ENCODE peak calls at places on chromosomes 1 and 21, in five cellular contexts. C is HAP-1, T is ovary, Z is Peyer's patch, W is BJ. B is an unnamed sample.

GRCh38 chr1:109923131-109923945 is 12.7 kb downstream of the CSF1 start:
- DNase-seq in C (no peak), T (no peak), Z (no peak), W (no peak), B (no peak)

GRCh38 chr21:32386195-32386870 is 6.5 kb downstream of the URB1 start:
- DNase-seq in C (no peak), T (no peak), Z (no peak), W (no peak), B (no peak)

GRCh38 chr1:172269644-172270043 is 150.8 kb upstream of the C1orf105 start:
- DNase-seq in C (no peak), T (no peak), Z (no peak), W (no peak), B (no peak)

GRCh38 chr1:82318921-82319320 is 518.2 kb downstream of the ADGRL2 start:
- DNase-seq in C (no peak), T (no peak), Z (no peak), W (no peak), B (no peak)

GRCh38 chr1:32622806-32623694 is 27.3 kb downstream of the ZBTB8OS start:
- DNase-seq in C (no peak), T (no peak), Z (no peak), W (no peak), B (no peak)

GRCh38 chr1:111275079-111275478 is 15.6 kb upstream of the CHIA start:
- DNase-seq in C (no peak), T (no peak), Z (no peak), W (peak; percentile 77), B (no peak)

GRCh38 chr1:96559707-96560588 is 161.6 kb upstream of the PTBP2 start:
- DNase-seq in C (peak; percentile 75), T (no peak), Z (no peak), W (peak; percentile 85), B (no peak)

GRCh38 chr1:2411801-2412394 is 466 bp downstream of the PEX10 start:
- DNase-seq in C (no peak), T (no peak), Z (no peak), W (no peak), B (no peak)

GRCh38 chr1:47997289-47998200 is at the start of gene TRABD2B:
- DNase-seq in C (peak; percentile 73), T (peak; percentile 84), Z (peak; percentile 40), W (no peak), B (no peak)

GRCh38 chr1:25107643-25108010 is 124.7 kb downstream of the SYF2 start:
- DNase-seq in C (no peak), T (no peak), Z (no peak), W (no peak), B (no peak)

GRCh38 chr1:199791495-199791894 is 236.0 kb upstream of the NR5A2 start:
- DNase-seq in C (peak; percentile 23), T (no peak), Z (no peak), W (no peak), B (no peak)

GRCh38 chr1:32104127-32104526 is 3.7 kb upstream of the KPNA6 start:
- DNase-seq in C (no peak), T (no peak), Z (no peak), W (no peak), B (no peak)

GRCh38 chr1:53740621-53741105 is 1.7 kb upstream of the GLIS1 start:
- DNase-seq in C (no peak), T (no peak), Z (no peak), W (no peak), B (no peak)

GRCh38 chr1:28895896-28896608 is 18.3 kb upstream of the EPB41 start:
- DNase-seq in C (no peak), T (no peak), Z (no peak), W (no peak), B (no peak)

GRCh38 chr1:186183970-186184628 is 191.0 kb downstream of the TPR start:
- DNase-seq in C (no peak), T (no peak), Z (no peak), W (peak; percentile 72), B (peak; percentile 66)

GRCh38 chr1:115829947-115830346 is 11.0 kb downstream of the NHLH2 start:
- DNase-seq in C (no peak), T (no peak), Z (no peak), W (no peak), B (no peak)

GRCh38 chr1:11692899-11693590 is 1.5 kb downstream of the DRAXIN start:
- DNase-seq in C (no peak), T (no peak), Z (no peak), W (peak; percentile 33), B (no peak)

GRCh38 chr1:107246775-107247345 is 106.0 kb downstream of the NTNG1 start:
- DNase-seq in C (no peak), T (no peak), Z (no peak), W (no peak), B (no peak)

GRCh38 chr21:25103500-25104207 is 503.6 kb downstream of the MRPL39 start:
- DNase-seq in C (no peak), T (no peak), Z (no peak), W (no peak), B (no peak)

GRCh38 chr1:41493626-41494350 is 9.3 kb upstream of the EDN2 start:
- DNase-seq in C (no peak), T (peak; percentile 47), Z (no peak), W (no peak), B (no peak)

GRCh38 chr1:117147856-117148588 is 26.5 kb upstream of the TRIM45 start:
- DNase-seq in C (peak; percentile 9), T (no peak), Z (no peak), W (peak; percentile 66), B (no peak)

GRCh38 chr1:226737819-226738420 is 1.2 kb downstream of the ITPKB start:
- DNase-seq in C (peak; percentile 8), T (peak; percentile 64), Z (peak; percentile 50), W (no peak), B (no peak)

GRCh38 chr21:17390575-17390974 is 122.3 kb upstream of the CXADR start:
- DNase-seq in C (no peak), T (no peak), Z (no peak), W (no peak), B (no peak)

GRCh38 chr1:13618483-13618882 is 34.9 kb downstream of the PDPN start:
- DNase-seq in C (no peak), T (no peak), Z (no peak), W (no peak), B (no peak)

GRCh38 chr1:180923024-180923841 is 10.5 kb downstream of the KIAA1614 start:
- DNase-seq in C (peak; percentile 95), T (no peak), Z (no peak), W (no peak), B (no peak)

GRCh38 chr1:155179107-155180031 is 5.7 kb downstream of the TRIM46 start:
- DNase-seq in C (no peak), T (peak; percentile 39), Z (no peak), W (no peak), B (no peak)

GRCh38 chr21:16708431-16708830 is 804.4 kb upstream of the CXADR start:
- DNase-seq in C (no peak), T (no peak), Z (no peak), W (peak; percentile 12), B (no peak)

GRCh38 chr1:9687876-9688582 is 36.5 kb downstream of the PIK3CD start:
- DNase-seq in C (no peak), T (peak; percentile 56), Z (peak; percentile 29), W (no peak), B (no peak)

GRCh38 chr1:1135339-1136111 is 19.6 kb upstream of the C1orf159 start:
- DNase-seq in C (no peak), T (no peak), Z (no peak), W (no peak), B (no peak)

GRCh38 chr1:59237905-59238304 is 59.0 kb upstream of the FGGY start:
- DNase-seq in C (no peak), T (no peak), Z (no peak), W (no peak), B (no peak)

GRCh38 chr1:117659565-117660264 is 53.9 kb downstream of the TENT5C start:
- DNase-seq in C (no peak), T (no peak), Z (peak; percentile 74), W (no peak), B (no peak)

GRCh38 chr1:54571803-54572202 is 23.8 kb downstream of the ACOT11 start:
- DNase-seq in C (no peak), T (peak; percentile 33), Z (no peak), W (no peak), B (no peak)

DNA sequence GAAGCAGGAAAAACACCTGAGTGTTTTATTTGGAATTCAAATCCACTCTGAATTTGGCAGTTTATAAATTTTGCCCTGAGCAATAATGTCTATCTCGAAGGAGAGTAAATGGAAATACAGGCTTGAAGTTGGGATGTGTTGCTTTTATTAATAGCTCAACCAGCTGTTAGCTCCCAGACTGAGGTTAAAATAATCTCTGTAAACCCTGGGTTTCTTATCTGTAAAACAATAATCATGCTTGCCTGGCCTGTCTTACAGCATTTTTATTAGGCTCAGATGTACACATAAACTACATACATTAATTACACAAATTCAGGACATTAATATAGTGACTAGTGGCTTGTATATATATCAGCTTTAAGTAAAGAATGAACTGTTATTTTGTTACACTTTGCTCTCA is 148.5 kb downstream of the GALNT2 start:
- DNase-seq in C (no peak), T (no peak), Z (no peak), W (no peak), B (no peak)
- H3K4me3 ChIP-seq in C (no peak overlapping the region), T (no peak overlapping the region), Z (no peak overlapping the region), W (no peak overlapping the region), B (no peak overlapping the region)

GRCh38 chr1:38420666-38421065 is 374.1 kb upstream of the POU3F1 start:
- DNase-seq in C (no peak), T (no peak), Z (no peak), W (no peak), B (peak; percentile 72)

DNA sequence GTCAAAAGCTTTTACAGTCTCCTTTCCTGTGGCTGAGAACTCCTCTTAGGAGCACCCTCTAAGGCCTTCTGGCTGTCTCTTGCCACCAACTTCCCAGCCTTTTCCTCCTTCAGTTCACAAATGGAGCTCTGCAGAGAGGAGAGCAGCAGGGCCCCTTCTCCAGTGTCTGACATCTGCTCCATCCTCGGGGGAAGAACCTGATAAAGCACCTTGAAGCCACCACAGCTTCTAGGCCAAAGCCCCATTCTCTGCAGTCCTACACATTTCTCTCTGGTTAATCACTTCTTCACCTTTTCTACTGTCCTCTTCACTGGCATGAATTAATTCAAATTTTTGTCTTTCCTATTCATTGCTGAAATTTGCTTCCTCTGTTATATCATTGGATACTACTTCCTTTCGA is 378.1 kb upstream of the POU3F1 start:
- DNase-seq in C (no peak), T (no peak), Z (no peak), W (no peak), B (no peak)
- H3K4me3 ChIP-seq in C (no peak overlapping the region), T (no peak overlapping the region), Z (no peak overlapping the region), W (no peak overlapping the region), B (no peak overlapping the region)

GRCh38 chr1:89259283-89259971 is 13.2 kb downstream of the GBP5 start:
- DNase-seq in C (no peak), T (no peak), Z (peak; percentile 35), W (no peak), B (no peak)
- H3K4me3 ChIP-seq in C (no peak overlapping the region), T (no peak overlapping the region), Z (no peak overlapping the region), W (no peak overlapping the region), B (no peak overlapping the region)

GRCh38 chr1:64975127-64975526 is 8.8 kb upstream of the JAK1 start:
- DNase-seq in C (no peak), T (no peak), Z (no peak), W (no peak), B (no peak)

GRCh38 chr1:64975740-64976139 is 9.4 kb upstream of the JAK1 start:
- DNase-seq in C (no peak), T (no peak), Z (no peak), W (no peak), B (no peak)

GRCh38 chr1:64976361-64976760 is 10.0 kb upstream of the JAK1 start:
- DNase-seq in C (no peak), T (no peak), Z (no peak), W (no peak), B (no peak)

GRCh38 chr1:64973061-64973647 is 6.8 kb upstream of the JAK1 start:
- DNase-seq in C (no peak), T (no peak), Z (no peak), W (no peak), B (no peak)

GRCh38 chr1:64974288-64974825 is 8.0 kb upstream of the JAK1 start:
- DNase-seq in C (no peak), T (no peak), Z (no peak), W (no peak), B (no peak)
- H3K4me3 ChIP-seq in C (no peak overlapping the region), T (no peak overlapping the region), Z (no peak overlapping the region), W (no peak overlapping the region), B (no peak overlapping the region)